ENCODE peak calls at places on chromosomes 5 and 9, in five cellular contexts. K is neuronal stem cell, A is H9, E is H1, M is trophoblast cell. D is an unnamed sample.

GRCh38 chr5:58450811-58451629 is 8.9 kb downstream of the PLK2 start:
- DNase-seq in K (no peak), A (no peak), E (no peak), M (peak), D (peak)

GRCh38 chr5:142386151-142387021 is 61.6 kb upstream of the SPRY4 start:
- DNase-seq in K (no peak), A (no peak), E (no peak), M (no peak), D (peak)

GRCh38 chr5:179345429-179346321 is at the start of gene ADAMTS2:
- DNase-seq in K (peak), A (peak), E (peak), M (peak), D (peak)

GRCh38 chr9:89888233-89888632 is 283.4 kb downstream of the GADD45G start:
- DNase-seq in K (no peak), A (peak), E (no peak), M (no peak), D (no peak)

GRCh38 chr5:155773680-155774079 is 553.3 kb upstream of the SGCD start:
- DNase-seq in K (no peak), A (no peak), E (no peak), M (no peak), D (no peak)

GRCh38 chr9:6355728-6356127 is 27.6 kb downstream of the TPD52L3 start:
- DNase-seq in K (no peak), A (no peak), E (no peak), M (peak), D (peak)

GRCh38 chr5:119363271-119363670 is 7.5 kb downstream of the TNFAIP8 start:
- DNase-seq in K (no peak), A (no peak), E (no peak), M (peak), D (no peak)

GRCh38 chr9:68455436-68455835 is 85.2 kb downstream of the TMEM252 start:
- DNase-seq in K (no peak), A (no peak), E (no peak), M (no peak), D (no peak)

GRCh38 chr5:137575847-137576246 is 76.7 kb upstream of the SPOCK1 start:
- DNase-seq in K (no peak), A (no peak), E (no peak), M (peak), D (no peak)

GRCh38 chr5:113807384-113808053 is 294.0 kb downstream of the YTHDC2 start:
- DNase-seq in K (no peak), A (no peak), E (no peak), M (no peak), D (peak)

GRCh38 chr5:14914193-14914592 is 42.6 kb upstream of the ANKH start:
- DNase-seq in K (no peak), A (no peak), E (no peak), M (no peak), D (no peak)

GRCh38 chr9:88387035-88387732 is 1.1 kb upstream of the SPIN1 start:
- DNase-seq in K (no peak), A (no peak), E (no peak), M (peak), D (peak)

GRCh38 chr9:15722888-15723287 is 170.0 kb downstream of the CCDC171 start:
- DNase-seq in K (peak), A (peak), E (no peak), M (no peak), D (no peak)

GRCh38 chr9:108156270-108156998 is 666.9 kb upstream of the KLF4 start:
- DNase-seq in K (no peak), A (no peak), E (no peak), M (peak), D (peak)

GRCh38 chr9:132187006-132187760 is 25.3 kb downstream of the NTNG2 start:
- DNase-seq in K (no peak), A (peak), E (no peak), M (no peak), D (no peak)

GRCh38 chr9:94697972-94698581 is 28.4 kb upstream of the AOPEP start:
- DNase-seq in K (no peak), A (peak), E (no peak), M (peak), D (peak)

GRCh38 chr9:110148384-110148783 is 59.6 kb downstream of the C9orf152 start:
- DNase-seq in K (no peak), A (no peak), E (no peak), M (peak), D (peak)

DNA sequence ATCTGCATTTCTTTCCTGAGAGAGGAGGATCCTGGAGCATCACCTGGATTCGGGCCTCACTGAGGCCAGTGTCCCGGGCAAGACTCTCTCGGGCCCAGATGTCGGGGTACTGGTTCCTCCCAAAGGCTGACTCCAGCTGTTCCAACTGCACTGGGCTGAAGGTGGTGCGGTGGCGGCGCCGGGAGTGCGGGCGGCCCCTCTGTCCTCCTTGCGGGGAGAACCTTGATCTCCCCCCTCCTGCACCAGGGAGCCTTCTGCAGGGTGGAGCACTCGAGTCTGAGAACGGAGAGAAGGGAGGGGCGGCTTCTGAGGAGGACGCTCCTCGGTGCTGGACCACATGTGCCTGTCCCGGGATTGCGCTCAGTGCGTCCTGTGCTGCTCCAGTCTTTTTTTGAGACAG is 2.0 kb downstream of the PROP1 start:
- DNase-seq in K (no peak), A (no peak), E (no peak), M (no peak), D (no peak)
- H2BK5ac ChIP-seq in K (no peak), A (no peak), E (no peak), M (no peak), D (no peak)

GRCh38 chr9:93270976-93271375 is 87.0 kb downstream of the WNK2 start:
- DNase-seq in K (no peak), A (no peak), E (no peak), M (no peak), D (no peak)
- H2BK12ac ChIP-seq in K (no peak), A (no peak), E (no peak), M (no peak), D (no peak)

DNA sequence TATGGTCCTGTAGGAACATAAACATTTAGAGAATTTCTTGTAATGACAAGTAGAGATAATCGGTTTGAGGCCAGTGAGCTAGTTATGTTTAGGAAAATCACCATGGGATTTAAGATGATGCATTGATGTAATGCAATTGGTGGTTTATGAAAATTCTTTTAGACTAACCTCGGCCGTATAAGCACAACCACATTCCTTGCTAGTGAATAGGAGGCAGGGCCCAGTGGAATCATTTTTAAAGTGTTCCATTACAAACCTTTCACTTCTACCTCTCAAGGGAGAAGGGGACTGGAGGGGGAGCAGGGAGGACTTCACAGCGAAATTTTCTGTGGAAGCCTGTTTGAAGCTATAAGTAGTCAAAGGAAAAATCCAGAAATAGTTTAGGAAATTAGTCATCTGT is 71.8 kb upstream of the NFIL3 start:
- DNase-seq in K (no peak), A (no peak), E (no peak), M (peak), D (peak)
- H2BK5ac ChIP-seq in K (no peak), A (no peak), E (no peak), M (no peak), D (no peak)

DNA sequence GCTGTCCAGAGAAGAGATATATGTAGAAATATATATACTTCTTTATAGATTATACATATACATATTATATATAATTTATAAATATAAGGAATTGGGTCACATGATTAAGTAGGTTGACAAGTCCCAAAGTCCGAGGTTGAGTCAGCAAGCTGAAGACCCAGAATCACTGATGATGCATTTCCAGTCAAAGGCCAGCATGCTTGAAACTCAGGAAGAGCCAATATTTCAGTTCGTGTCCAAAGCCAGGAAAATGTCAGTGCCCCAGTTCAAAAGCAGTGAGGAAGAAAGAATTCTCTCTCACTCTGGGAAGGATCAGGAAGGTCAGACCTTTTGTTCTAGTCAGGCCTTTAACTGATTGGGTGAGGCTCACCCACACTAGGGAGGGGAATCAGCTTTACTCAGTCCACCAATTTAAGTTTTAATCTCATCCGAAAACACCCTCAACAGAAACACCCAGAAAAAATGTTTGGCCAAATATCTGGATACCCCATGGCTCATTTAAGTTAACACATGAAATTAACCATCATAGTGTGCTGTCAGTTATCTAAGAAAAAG is 42.0 kb upstream of the LVRN start:
- DNase-seq in K (no peak), A (no peak), E (no peak), M (peak), D (no peak)
- H2BK12ac ChIP-seq in K (no peak), A (no peak), E (no peak), M (no peak), D (no peak)

GRCh38 chr9:70121818-70122436 is 78.3 kb downstream of the MAMDC2 start:
- DNase-seq in K (no peak), A (no peak), E (no peak), M (no peak), D (no peak)

GRCh38 chr9:70119786-70120185 is 76.1 kb downstream of the MAMDC2 start:
- DNase-seq in K (no peak), A (no peak), E (no peak), M (no peak), D (no peak)

GRCh38 chr9:70114898-70115297 is 71.2 kb downstream of the MAMDC2 start:
- DNase-seq in K (no peak), A (no peak), E (no peak), M (no peak), D (no peak)

GRCh38 chr9:70120834-70121510 is 77.3 kb downstream of the MAMDC2 start:
- DNase-seq in K (no peak), A (no peak), E (no peak), M (peak), D (peak)

DNA sequence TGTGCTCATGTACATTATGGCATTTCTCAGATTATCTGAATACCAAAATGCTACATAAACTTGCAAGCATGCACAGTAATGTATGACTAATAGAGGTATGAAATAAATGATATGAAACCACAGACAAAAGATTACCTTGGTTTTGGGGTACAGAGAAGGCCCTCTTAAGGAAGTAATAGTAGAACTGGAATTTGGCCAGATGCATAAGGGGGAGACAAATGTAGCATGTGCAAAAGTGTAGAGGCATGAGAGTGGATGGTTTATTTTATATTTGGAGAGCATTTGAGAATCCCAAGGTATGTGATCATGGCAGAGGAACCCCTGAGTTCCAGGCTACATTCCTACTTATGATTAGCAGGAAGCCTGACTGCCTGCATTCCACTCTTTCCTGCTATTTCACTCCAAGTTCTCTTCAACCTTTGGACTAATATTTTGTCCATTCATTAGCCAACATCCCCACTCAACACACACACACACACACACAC is 74.2 kb downstream of the MAMDC2 start:
- DNase-seq in K (no peak), A (no peak), E (no peak), M (peak), D (no peak)
- H2BK5ac ChIP-seq in K (no peak), A (no peak), E (no peak), M (no peak), D (no peak)

DNA sequence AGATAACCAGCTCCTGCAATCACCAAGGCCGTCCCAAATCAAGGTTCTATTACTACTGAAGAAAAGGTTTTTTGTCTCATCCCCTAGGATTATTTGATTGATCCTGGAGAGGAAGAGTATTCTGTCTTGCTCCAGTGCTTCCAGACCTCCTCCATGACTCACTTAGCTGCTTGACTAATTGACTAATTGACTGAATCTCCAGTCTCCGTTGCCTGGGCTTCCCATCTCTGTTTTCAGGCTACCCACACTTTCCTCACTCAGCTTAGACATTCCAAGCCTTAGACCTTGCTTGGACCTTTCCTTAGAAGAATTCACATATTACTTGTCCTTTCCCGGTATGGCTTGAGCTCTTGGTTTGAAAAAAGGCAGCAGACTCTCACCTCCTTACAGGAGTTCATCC is 60.6 kb downstream of the FRMD3 start:
- DNase-seq in K (no peak), A (no peak), E (no peak), M (no peak), D (no peak)
- H2BK12ac ChIP-seq in K (no peak), A (no peak), E (no peak), M (no peak), D (no peak)

GRCh38 chr9:14226855-14227532 is 86.9 kb downstream of the NFIB start:
- DNase-seq in K (no peak), A (no peak), E (no peak), M (no peak), D (no peak)
- H2BK5ac ChIP-seq in K (no peak), A (no peak), E (no peak), M (no peak), D (no peak)

DNA sequence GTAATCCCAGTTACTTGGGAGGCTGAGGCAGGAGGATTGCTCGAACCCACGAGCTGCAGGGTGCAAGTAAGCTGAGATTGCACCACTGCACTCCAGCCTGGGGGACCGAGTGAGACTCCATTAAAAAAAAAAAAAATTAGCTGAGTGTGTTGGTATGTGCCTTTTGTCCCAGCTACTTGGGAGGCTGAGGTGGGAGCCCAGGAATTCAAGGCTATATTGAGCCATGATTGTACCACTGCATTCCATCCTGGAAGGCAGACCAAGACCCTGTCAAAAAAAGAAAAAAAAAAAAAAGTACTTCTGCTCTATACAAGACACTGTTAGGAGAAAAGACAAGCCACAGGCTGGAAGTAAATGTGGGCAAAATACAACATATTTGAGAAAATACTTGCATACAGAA is 68.5 kb upstream of the FBXW11 start:
- DNase-seq in K (no peak), A (no peak), E (no peak), M (no peak), D (no peak)
- H2BK12ac ChIP-seq in K (no peak), A (no peak), E (no peak), M (peak), D (no peak)

D was measured in mesenchymal stem cell.